ENCODE peak calls at places on chromosomes 4 and X, in eight cellular contexts. U, K, I, X, A, J, P and B are unnamed samples.

GRCh38 chrX:74419861-74420193 is 1.5 kb upstream of the SLC16A2 start:
- DNase-seq in U (no peak), K (peak; percentile 32), I (peak; percentile 28), X (peak; percentile 17), A (peak; percentile 15), J (peak; percentile 42), P (no peak), B (peak; percentile 32)

GRCh38 chr4:76809594-76810305 is 88.2 kb downstream of the SOWAHB start:
- DNase-seq in U (no peak), K (no peak), I (no peak), X (no peak), A (peak; percentile 71), J (no peak), P (peak; percentile 1), B (peak; percentile 64)

GRCh38 chrX:20454117-20454516 is 187.4 kb upstream of the RPS6KA3 start:
- DNase-seq in U (no peak), K (peak; percentile 33), I (no peak), X (no peak), A (peak; percentile 54), J (no peak), P (no peak), B (peak; percentile 69)

GRCh38 chrX:48492293-48492910 is 16.4 kb upstream of the PORCN start:
- DNase-seq in U (no peak), K (peak; percentile 40), I (no peak), X (no peak), A (no peak), J (no peak), P (peak; percentile 24), B (peak; percentile 68)

GRCh38 chr4:70654605-70655011 is 11.7 kb downstream of the JCHAIN start:
- DNase-seq in U (no peak), K (no peak), I (no peak), X (no peak), A (peak; percentile 23), J (no peak), P (peak; percentile 14), B (peak; percentile 30)

GRCh38 chr4:71472946-71473345 is 134.1 kb downstream of the SLC4A4 start:
- DNase-seq in U (no peak), K (peak; percentile 71), I (no peak), X (no peak), A (peak; percentile 91), J (no peak), P (no peak), B (peak; percentile 90)

GRCh38 chr4:3819210-3819919 is 53.2 kb downstream of the ADRA2C start:
- DNase-seq in U (no peak), K (no peak), I (no peak), X (no peak), A (no peak), J (no peak), P (no peak), B (no peak)

GRCh38 chr4:164977243-164978164 is at the start of gene TRIM61:
- DNase-seq in U (peak; percentile 91), K (no peak), I (peak; percentile 44), X (no peak), A (peak; percentile 27), J (no peak), P (peak; percentile 11), B (no peak)

GRCh38 chr4:110902500-110902899 is 279.6 kb upstream of the PITX2 start:
- DNase-seq in U (no peak), K (no peak), I (no peak), X (no peak), A (peak; percentile 55), J (no peak), P (no peak), B (peak; percentile 20)

GRCh38 chr4:93267747-93268146 is 560.8 kb upstream of the ATOH1 start:
- DNase-seq in U (no peak), K (no peak), I (peak; percentile 41), X (peak; percentile 60), A (no peak), J (no peak), P (no peak), B (no peak)

GRCh38 chrX:40806511-40807220 is 71.3 kb upstream of the MED14 start:
- DNase-seq in U (no peak), K (peak; percentile 35), I (no peak), X (no peak), A (peak; percentile 58), J (no peak), P (peak; percentile 24), B (peak; percentile 15)

GRCh38 chr4:118586357-118586790 is 98.8 kb upstream of the METTL14 start:
- DNase-seq in U (no peak), K (no peak), I (no peak), X (peak; percentile 22), A (no peak), J (no peak), P (no peak), B (peak; percentile 13)

GRCh38 chrX:81195712-81196111 is 6.0 kb downstream of the HMGN5 start:
- DNase-seq in U (peak; percentile 70), K (peak; percentile 75), I (peak; percentile 45), X (peak; percentile 75), A (peak; percentile 23), J (no peak), P (peak; percentile 52), B (peak; percentile 65)

GRCh38 chr4:111228874-111229273 is 606.0 kb upstream of the PITX2 start:
- DNase-seq in U (no peak), K (peak; percentile 11), I (no peak), X (no peak), A (peak; percentile 69), J (no peak), P (no peak), B (peak; percentile 71)

GRCh38 chrX:20739038-20739745 is 472.5 kb upstream of the RPS6KA3 start:
- DNase-seq in U (no peak), K (no peak), I (no peak), X (no peak), A (no peak), J (no peak), P (no peak), B (no peak)

GRCh38 chrX:136246201-136246600 is 5.0 kb downstream of the MAP7D3 start:
- DNase-seq in U (no peak), K (peak; percentile 65), I (no peak), X (no peak), A (no peak), J (no peak), P (no peak), B (no peak)

GRCh38 chr4:113556382-113557134 is 205.0 kb downstream of the CAMK2D start:
- DNase-seq in U (no peak), K (peak; percentile 58), I (no peak), X (no peak), A (no peak), J (peak; percentile 67), P (no peak), B (no peak)

GRCh38 chrX:3046253-3046909 is 5.1 kb downstream of the ARSF start:
- DNase-seq in U (no peak), K (no peak), I (no peak), X (no peak), A (no peak), J (peak; percentile 34), P (no peak), B (no peak)

GRCh38 chr4:186725422-186726149 is 1.9 kb upstream of the FAT1 start:
- DNase-seq in U (no peak), K (peak; percentile 72), I (peak; percentile 70), X (peak; percentile 80), A (peak; percentile 87), J (peak; percentile 45), P (peak; percentile 52), B (peak; percentile 93)

GRCh38 chr4:186765138-186765537 is 41.5 kb upstream of the FAT1 start:
- DNase-seq in U (no peak), K (no peak), I (peak; percentile 52), X (peak; percentile 39), A (peak; percentile 78), J (peak; percentile 92), P (peak; percentile 61), B (peak; percentile 65)

GRCh38 chr4:10535900-10536299 is 78.7 kb upstream of the ZNF518B start:
- DNase-seq in U (no peak), K (no peak), I (no peak), X (no peak), A (no peak), J (no peak), P (no peak), B (no peak)

DNA sequence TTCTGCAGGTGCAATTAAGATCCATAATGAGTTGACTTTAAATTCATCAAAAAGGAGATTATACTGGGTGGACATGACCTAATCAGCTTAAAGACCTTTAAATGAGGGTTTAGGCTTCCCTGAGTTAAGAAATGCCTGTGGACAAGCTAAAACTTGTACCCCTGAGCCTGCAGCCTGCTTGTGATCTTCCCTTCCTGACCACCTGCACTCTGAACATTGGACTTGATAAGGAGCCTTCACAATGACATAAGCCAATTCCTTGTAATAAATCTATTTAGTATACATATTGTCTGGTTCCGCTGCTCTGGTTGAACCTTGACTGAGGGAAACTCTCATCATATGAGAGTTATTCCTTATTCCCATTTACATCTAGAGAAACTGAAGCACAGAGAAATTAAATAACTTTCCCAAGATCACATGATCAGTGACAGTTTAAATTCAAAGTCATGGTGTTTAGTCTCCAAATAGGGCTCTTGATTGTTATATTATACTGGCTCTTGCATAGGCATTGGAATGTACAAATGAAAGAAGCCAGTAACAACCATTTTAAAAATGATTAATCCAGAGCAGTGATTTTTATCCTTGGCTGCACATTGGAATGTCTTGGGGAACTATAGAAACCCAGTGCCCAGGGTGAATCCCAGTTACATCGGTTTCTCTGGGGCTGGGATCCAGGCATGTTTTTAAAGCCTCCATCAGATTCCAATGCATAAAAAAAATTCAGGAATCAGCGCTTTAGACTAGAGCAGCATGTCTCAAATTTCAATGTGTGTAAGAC is 136.1 kb downstream of the MSL3 start:
- DNase-seq in U (no peak), K (no peak), I (no peak), X (no peak), A (peak; percentile 29), J (no peak), P (no peak), B (no peak)
- H2AFZ ChIP-seq in U (no peak overlapping the region), K (no peak overlapping the region), I (no peak overlapping the region), X (no peak overlapping the region), A (no peak overlapping the region), J (no peak overlapping the region), P (no peak overlapping the region), B (no peak overlapping the region)

GRCh38 chr4:158302076-158302866 is 92.0 kb downstream of the TMEM144 start:
- DNase-seq in U (no peak), K (peak; percentile 74), I (no peak), X (no peak), A (peak; percentile 86), J (peak; percentile 46), P (no peak), B (peak; percentile 82)
- H2AFZ ChIP-seq in U (no peak overlapping the region), K (peak overlapping the region; percentile 41), I (no peak overlapping the region), X (peak overlapping the region; percentile 72), A (no peak overlapping the region), J (no peak overlapping the region), P (no peak overlapping the region), B (peak overlapping the region; percentile 45)

DNA sequence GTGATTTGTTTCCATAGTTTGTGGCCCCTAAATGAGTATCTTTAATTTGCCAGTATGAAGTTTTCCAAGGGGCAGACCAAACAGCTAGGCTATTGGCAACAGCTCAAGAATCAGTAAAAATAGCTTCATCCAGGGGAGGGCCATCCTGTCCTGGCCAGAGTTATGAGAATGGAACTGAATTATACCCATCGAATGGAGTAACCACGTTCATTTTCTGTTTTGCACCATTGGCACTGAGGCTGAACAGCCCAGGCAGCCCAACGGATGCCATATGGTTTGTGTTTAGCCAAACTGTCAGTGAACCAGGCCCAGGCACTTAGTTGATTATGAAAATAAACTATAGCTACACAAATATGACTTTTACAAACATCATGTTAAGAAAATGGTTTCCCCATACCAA is 17.7 kb upstream of the ASB5 start:
- DNase-seq in U (no peak), K (no peak), I (no peak), X (no peak), A (no peak), J (no peak), P (no peak), B (no peak)
- H2AFZ ChIP-seq in U (no peak overlapping the region), K (no peak overlapping the region), I (no peak overlapping the region), X (no peak overlapping the region), A (peak overlapping the region; percentile 61), J (no peak overlapping the region), P (no peak overlapping the region), B (no peak overlapping the region)

GRCh38 chr4:121707344-121707743 is 10.6 kb upstream of the ANXA5 start:
- DNase-seq in U (no peak), K (no peak), I (no peak), X (no peak), A (no peak), J (no peak), P (no peak), B (no peak)
- H2AFZ ChIP-seq in U (no peak overlapping the region), K (no peak overlapping the region), I (no peak overlapping the region), X (no peak overlapping the region), A (no peak overlapping the region), J (no peak overlapping the region), P (no peak overlapping the region), B (no peak overlapping the region)